ENCODE peak calls at places on chromosome X, in eight cellular contexts. L is OCI-LY7, Z is foreskin keratinocyte, N is tibial nerve, Y is ovary, A is A549, W is heart right ventricle, K is astrocyte. Q is an unnamed sample.

GRCh38 chrX:15465347-15465746 is 27.8 kb downstream of the PIR start:
- DNase-seq in N (peak; percentile 41), L (peak; percentile 64), Z (no peak), W (no peak), Y (peak; percentile 13), K (peak; percentile 20), A (no peak), Q (no peak)

GRCh38 chrX:119189586-119189985 is 46.5 kb upstream of the PGRMC1 start:
- DNase-seq in L (no peak), Y (peak; percentile 10), W (peak; percentile 45), K (no peak), A (no peak), Z (no peak), N (peak; percentile 35), Q (no peak)

GRCh38 chrX:65688403-65688881 is 21.0 kb downstream of the MSN start:
- DNase-seq in L (peak; percentile 70), Z (no peak), Y (no peak), K (peak; percentile 67), A (no peak), W (no peak), N (no peak), Q (no peak)

GRCh38 chrX:136529795-136530194 is 2.2 kb upstream of the VGLL1 start:
- DNase-seq in L (no peak), N (no peak), Z (no peak), W (no peak), Y (no peak), A (no peak), K (no peak), Q (no peak)

GRCh38 chrX:149962859-149963757 is 24.8 kb upstream of the EOLA2 start:
- DNase-seq in N (peak; percentile 29), W (no peak), Z (no peak), Y (peak; percentile 35), A (peak; percentile 51), K (peak; percentile 26), L (peak; percentile 39), Q (peak; percentile 28)

GRCh38 chrX:68685722-68686683 is 38.5 kb downstream of the STARD8 start:
- DNase-seq in K (peak; percentile 45), A (peak; percentile 31), L (no peak), W (peak; percentile 60), N (no peak), Z (no peak), Y (peak; percentile 17), Q (no peak)

GRCh38 chrX:142204522-142205433 is at the start of gene MAGEC2:
- DNase-seq in L (no peak), K (no peak), Z (no peak), N (no peak), W (peak; percentile 2), Y (no peak), A (no peak), Q (no peak)

GRCh38 chrX:66625525-66625924 is 13.4 kb downstream of the EDA2R start:
- DNase-seq in A (no peak), N (no peak), L (peak; percentile 72), W (no peak), Y (no peak), Z (no peak), K (no peak), Q (no peak)

GRCh38 chrX:129737921-129738320 is 858 bp upstream of the XPNPEP2 start:
- DNase-seq in K (peak; percentile 35), A (no peak), Z (peak; percentile 10), N (no peak), W (no peak), L (peak; percentile 44), Y (no peak), Q (no peak)

GRCh38 chrX:153468008-153468580 is 2.3 kb downstream of the HAUS7 start:
- DNase-seq in L (no peak), A (no peak), K (no peak), Z (no peak), Y (no peak), N (no peak), W (no peak), Q (no peak)

GRCh38 chrX:13142891-13143290 is 98.5 kb upstream of the FAM9C start:
- DNase-seq in A (no peak), N (no peak), W (no peak), Z (no peak), K (no peak), Y (no peak), L (no peak), Q (no peak)

GRCh38 chrX:39484669-39485068 is 613.1 kb downstream of the BCOR start:
- DNase-seq in K (no peak), A (no peak), W (no peak), N (no peak), L (no peak), Z (no peak), Y (no peak), Q (no peak)

GRCh38 chrX:124555036-124555595 is 208.8 kb downstream of the SH2D1A start:
- DNase-seq in W (no peak), Y (no peak), N (no peak), K (peak; percentile 16), L (no peak), Z (peak; percentile 83), A (no peak), Q (no peak)

GRCh38 chrX:102715967-102716366 is 3.7 kb downstream of the GPRASP2 start:
- DNase-seq in L (no peak), W (no peak), A (no peak), N (no peak), K (no peak), Y (no peak), Z (no peak), Q (no peak)

GRCh38 chrX:27883468-27884092 is 75.8 kb downstream of the MAGEB10 start:
- DNase-seq in L (no peak), N (no peak), Y (no peak), A (no peak), Z (no peak), W (no peak), K (peak; percentile 11), Q (no peak)

GRCh38 chrX:115233497-115234219 is at the start of gene LRCH2:
- DNase-seq in L (no peak), Z (no peak), A (no peak), W (peak; percentile 18), N (peak; percentile 9), Y (peak; percentile 50), K (peak; percentile 12), Q (peak; percentile 9)

GRCh38 chrX:77447339-77448149 is at the start of gene FGF16:
- DNase-seq in W (peak; percentile 18), Y (no peak), K (no peak), N (no peak), Z (no peak), A (no peak), L (no peak), Q (no peak)

GRCh38 chrX:118976599-118977340 is 2.4 kb downstream of the LONRF3 start:
- DNase-seq in N (no peak), K (no peak), A (peak; percentile 61), W (peak; percentile 39), Z (no peak), Y (peak; percentile 34), L (peak; percentile 29), Q (peak; percentile 6)

GRCh38 chrX:13691845-13692334 is 3.0 kb downstream of the RAB9A start:
- DNase-seq in K (peak; percentile 7), Z (no peak), W (no peak), A (no peak), N (no peak), Y (no peak), L (peak; percentile 53), Q (no peak)

GRCh38 chrX:132033166-132033565 is 10.1 kb downstream of the STK26 start:
- DNase-seq in K (no peak), N (no peak), Z (no peak), L (no peak), A (no peak), W (no peak), Y (no peak), Q (no peak)

GRCh38 chrX:132030264-132030663 is 7.2 kb downstream of the STK26 start:
- DNase-seq in Z (no peak), W (no peak), L (no peak), Y (no peak), K (no peak), N (no peak), A (no peak), Q (no peak)

GRCh38 chrX:132031867-132032266 is 8.8 kb downstream of the STK26 start:
- DNase-seq in K (no peak), Y (no peak), A (no peak), N (no peak), Z (no peak), L (no peak), W (no peak), Q (no peak)

GRCh38 chrX:132037479-132037993 is 14.4 kb downstream of the STK26 start:
- DNase-seq in Y (no peak), Z (no peak), N (no peak), A (no peak), W (no peak), K (no peak), L (no peak), Q (no peak)

GRCh38 chrX:132034648-132035047 is 11.5 kb downstream of the STK26 start:
- DNase-seq in Y (no peak), L (no peak), A (no peak), W (no peak), N (no peak), K (no peak), Z (no peak), Q (no peak)
- H3K4me1 ChIP-seq in Y (no peaks in the 10 kb centered on the region), L (peaks cover 24% of the 10 kb centered on the region), A (no peaks in the 10 kb centered on the region), W (no peaks in the 10 kb centered on the region), N (no peaks in the 10 kb centered on the region), K (no peaks in the 10 kb centered on the region), Z (peaks cover 4% of the 10 kb centered on the region), Q (no peaks in the 10 kb centered on the region)

GRCh38 chrX:1359477-1359873 is 22.9 kb downstream of the IL3RA start:
- DNase-seq in Y (no peak), K (no peak), Z (no peak), W (no peak), N (no peak), A (no peak), L (no peak), Q (no peak)
- TF ChIP-seq CTCF in Y (no peak), K (no peak), Z (no peak), W (no peak), N (no peak), A (no peak), L (no peak), Q (no peak)

GRCh38 chrX:47193475-47194241 is at the start of gene UBA1:
- DNase-seq in L (peak; percentile 95), A (peak; percentile 88), N (peak; percentile 95), K (peak; percentile 89), Z (peak; percentile 78), Y (peak; percentile 97), W (peak; percentile 87), Q (peak; percentile 92)
- H3K4me1 ChIP-seq in L (peaks cover 33% of the 10 kb centered on the region), A (peaks cover 43% of the 10 kb centered on the region), N (peaks cover 60% of the 10 kb centered on the region), K (peaks cover 30% of the 10 kb centered on the region), Z (peaks cover 3% of the 10 kb centered on the region), Y (peaks cover 4% of the 10 kb centered on the region), W (peaks cover 29% of the 10 kb centered on the region), Q (no peaks in the 10 kb centered on the region)

DNA sequence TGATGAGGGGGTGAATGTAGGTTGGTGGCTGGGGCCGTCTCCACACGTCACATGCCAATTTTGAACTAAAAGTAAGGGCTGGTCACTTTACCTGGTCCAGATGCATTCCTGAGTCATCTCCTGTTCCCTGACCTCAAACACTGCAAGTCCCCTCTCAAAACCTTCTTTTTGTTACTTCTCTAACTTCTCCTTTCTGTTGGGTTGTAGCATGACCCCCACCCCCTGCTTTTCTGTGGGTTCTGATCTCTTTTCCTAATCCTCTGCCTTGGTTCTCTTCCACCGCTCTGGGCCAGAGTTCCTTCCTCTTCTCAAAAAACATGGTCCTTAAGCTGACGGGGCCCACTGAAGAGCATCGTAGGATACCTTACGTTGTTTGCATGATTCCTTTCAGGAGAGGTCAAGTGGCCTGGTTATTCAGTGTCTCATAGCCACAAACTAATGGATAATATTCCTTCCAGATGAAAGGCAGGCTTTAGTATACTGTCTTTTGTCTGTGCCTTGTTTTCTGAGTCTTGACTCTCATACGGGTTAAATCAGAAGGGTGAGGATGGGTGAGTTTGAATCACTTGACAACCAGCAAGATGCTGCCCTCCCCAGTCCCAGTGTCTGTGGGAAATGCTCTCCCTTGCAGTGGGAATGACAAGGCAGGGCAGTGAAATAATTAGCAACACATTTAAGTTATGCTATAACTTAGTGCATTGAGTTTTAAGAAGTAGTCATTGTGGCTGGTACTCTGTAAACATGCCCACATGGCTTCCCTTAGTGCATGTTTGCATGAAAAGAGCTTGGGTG is 15.1 kb downstream of the SMS start:
- DNase-seq in K (no peak), N (no peak), Z (no peak), Y (no peak), L (no peak), W (no peak), A (no peak), Q (no peak)
- TF ChIP-seq CTCF in K (no peak), N (no peak), Z (no peak), Y (no peak), L (no peak), W (no peak), A (no peak), Q (no peak)